ENCODE peak calls at places on chromosomes 16 and 17, in eight cellular contexts. One of them, this sample, is unnamed.

GRCh38 chr16:80816372-80816771 is 12.0 kb upstream of the CDYL2 start:
- DNase-seq in stimulated activated naive CD8-positive, alpha-beta T cell treated with anti-CD3 and anti-CD28 coated beads, Interleukin-15, Interleukin-2, amounts not matched to agents 100 U/mL and 50 U/mL, for 24 hours: no peak
- DNase-seq in anterior cingulate cortex: no peak
- DNase-seq in endodermal cell: no peak
- DNase-seq in lung microvascular endothelial cell: no peak
- DNase-seq in GM06990: no peak
- DNase-seq in caudate nucleus: no peak
- DNase-seq in A172: no peak
- DNase-seq in this sample: peak

GRCh38 chr17:46822388-46822921 is 4.0 kb upstream of the WNT3 start:
- DNase-seq in endodermal cell: peak
- DNase-seq in stimulated activated naive CD8-positive, alpha-beta T cell treated with anti-CD3 and anti-CD28 coated beads, Interleukin-15, Interleukin-2, amounts not matched to agents 100 U/mL and 50 U/mL, for 24 hours: peak
- DNase-seq in GM06990: peak
- DNase-seq in caudate nucleus: no peak
- DNase-seq in anterior cingulate cortex: no peak
- DNase-seq in lung microvascular endothelial cell: peak
- DNase-seq in A172: no peak
- DNase-seq in this sample: peak

GRCh38 chr17:59331929-59332889 is 754 bp downstream of the YPEL2 start:
- DNase-seq in stimulated activated naive CD8-positive, alpha-beta T cell treated with anti-CD3 and anti-CD28 coated beads, Interleukin-15, Interleukin-2, amounts not matched to agents 100 U/mL and 50 U/mL, for 24 hours: peak
- DNase-seq in caudate nucleus: peak
- DNase-seq in endodermal cell: peak
- DNase-seq in anterior cingulate cortex: no peak
- DNase-seq in GM06990: peak
- DNase-seq in A172: no peak
- DNase-seq in lung microvascular endothelial cell: peak
- DNase-seq in this sample: peak

GRCh38 chr16:81616321-81617020 is 162.6 kb upstream of the PLCG2 start:
- DNase-seq in anterior cingulate cortex: no peak
- DNase-seq in GM06990: peak
- DNase-seq in lung microvascular endothelial cell: no peak
- DNase-seq in endodermal cell: peak
- DNase-seq in stimulated activated naive CD8-positive, alpha-beta T cell treated with anti-CD3 and anti-CD28 coated beads, Interleukin-15, Interleukin-2, amounts not matched to agents 100 U/mL and 50 U/mL, for 24 hours: peak
- DNase-seq in caudate nucleus: peak
- DNase-seq in A172: peak
- DNase-seq in this sample: no peak

GRCh38 chr17:56045907-56046306 is 107.4 kb upstream of the ANKFN1 start:
- DNase-seq in caudate nucleus: no peak
- DNase-seq in anterior cingulate cortex: no peak
- DNase-seq in lung microvascular endothelial cell: no peak
- DNase-seq in stimulated activated naive CD8-positive, alpha-beta T cell treated with anti-CD3 and anti-CD28 coated beads, Interleukin-15, Interleukin-2, amounts not matched to agents 100 U/mL and 50 U/mL, for 24 hours: no peak
- DNase-seq in endodermal cell: no peak
- DNase-seq in A172: no peak
- DNase-seq in GM06990: no peak
- DNase-seq in this sample: peak

GRCh38 chr16:68065716-68066305 is 19.4 kb upstream of the NFATC3 start:
- DNase-seq in caudate nucleus: no peak
- DNase-seq in endodermal cell: peak
- DNase-seq in lung microvascular endothelial cell: no peak
- DNase-seq in stimulated activated naive CD8-positive, alpha-beta T cell treated with anti-CD3 and anti-CD28 coated beads, Interleukin-15, Interleukin-2, amounts not matched to agents 100 U/mL and 50 U/mL, for 24 hours: no peak
- DNase-seq in A172: peak
- DNase-seq in anterior cingulate cortex: no peak
- DNase-seq in GM06990: no peak
- DNase-seq in this sample: no peak

GRCh38 chr17:7336240-7337175 is at the start of gene ACAP1:
- DNase-seq in stimulated activated naive CD8-positive, alpha-beta T cell treated with anti-CD3 and anti-CD28 coated beads, Interleukin-15, Interleukin-2, amounts not matched to agents 100 U/mL and 50 U/mL, for 24 hours: peak
- DNase-seq in anterior cingulate cortex: no peak
- DNase-seq in endodermal cell: peak
- DNase-seq in lung microvascular endothelial cell: no peak
- DNase-seq in caudate nucleus: no peak
- DNase-seq in A172: no peak
- DNase-seq in GM06990: peak
- DNase-seq in this sample: peak

GRCh38 chr17:63406689-63407330 is 39.3 kb downstream of the CYB561 start:
- DNase-seq in GM06990: peak
- DNase-seq in caudate nucleus: peak
- DNase-seq in lung microvascular endothelial cell: peak
- DNase-seq in endodermal cell: peak
- DNase-seq in stimulated activated naive CD8-positive, alpha-beta T cell treated with anti-CD3 and anti-CD28 coated beads, Interleukin-15, Interleukin-2, amounts not matched to agents 100 U/mL and 50 U/mL, for 24 hours: peak
- DNase-seq in anterior cingulate cortex: peak
- DNase-seq in A172: peak
- DNase-seq in this sample: peak

GRCh38 chr16:12455287-12455798 is 348.3 kb downstream of the CPPED1 start:
- DNase-seq in caudate nucleus: peak
- DNase-seq in A172: peak
- DNase-seq in GM06990: peak
- DNase-seq in endodermal cell: peak
- DNase-seq in lung microvascular endothelial cell: peak
- DNase-seq in anterior cingulate cortex: no peak
- DNase-seq in stimulated activated naive CD8-positive, alpha-beta T cell treated with anti-CD3 and anti-CD28 coated beads, Interleukin-15, Interleukin-2, amounts not matched to agents 100 U/mL and 50 U/mL, for 24 hours: peak
- DNase-seq in this sample: peak

GRCh38 chr16:67555795-67556212 is 6.5 kb upstream of the CTCF start:
- DNase-seq in GM06990: no peak
- DNase-seq in stimulated activated naive CD8-positive, alpha-beta T cell treated with anti-CD3 and anti-CD28 coated beads, Interleukin-15, Interleukin-2, amounts not matched to agents 100 U/mL and 50 U/mL, for 24 hours: no peak
- DNase-seq in anterior cingulate cortex: no peak
- DNase-seq in lung microvascular endothelial cell: no peak
- DNase-seq in endodermal cell: no peak
- DNase-seq in caudate nucleus: no peak
- DNase-seq in A172: peak
- DNase-seq in this sample: no peak

GRCh38 chr16:88298882-88299745 is 83.6 kb upstream of the ZNF469 start:
- DNase-seq in lung microvascular endothelial cell: no peak
- DNase-seq in stimulated activated naive CD8-positive, alpha-beta T cell treated with anti-CD3 and anti-CD28 coated beads, Interleukin-15, Interleukin-2, amounts not matched to agents 100 U/mL and 50 U/mL, for 24 hours: no peak
- DNase-seq in caudate nucleus: no peak
- DNase-seq in A172: peak
- DNase-seq in GM06990: no peak
- DNase-seq in endodermal cell: no peak
- DNase-seq in anterior cingulate cortex: no peak
- DNase-seq in this sample: no peak

GRCh38 chr16:58127033-58127556 is 2.1 kb downstream of the CFAP20 start:
- DNase-seq in endodermal cell: no peak
- DNase-seq in lung microvascular endothelial cell: peak
- DNase-seq in GM06990: no peak
- DNase-seq in anterior cingulate cortex: no peak
- DNase-seq in caudate nucleus: no peak
- DNase-seq in A172: no peak
- DNase-seq in stimulated activated naive CD8-positive, alpha-beta T cell treated with anti-CD3 and anti-CD28 coated beads, Interleukin-15, Interleukin-2, amounts not matched to agents 100 U/mL and 50 U/mL, for 24 hours: no peak
- DNase-seq in this sample: peak

GRCh38 chr17:30228011-30228410 is 7.5 kb downstream of the SLC6A4 start:
- DNase-seq in lung microvascular endothelial cell: no peak
- DNase-seq in A172: no peak
- DNase-seq in stimulated activated naive CD8-positive, alpha-beta T cell treated with anti-CD3 and anti-CD28 coated beads, Interleukin-15, Interleukin-2, amounts not matched to agents 100 U/mL and 50 U/mL, for 24 hours: no peak
- DNase-seq in caudate nucleus: no peak
- DNase-seq in anterior cingulate cortex: no peak
- DNase-seq in endodermal cell: no peak
- DNase-seq in GM06990: no peak
- DNase-seq in this sample: no peak

This sample was measured in GM23338.